ENCODE peak calls at places on chromosomes 1 and 21, in nine cellular contexts. D is IMR-90, Q is tibial nerve, G is right cardiac atrium, E is adrenal gland, L is stomach, I is A549, F is transverse colon, T is tibial artery. W is an unnamed sample.

GRCh38 chr1:157969693-157970485 is 23.6 kb upstream of the KIRREL1 start:
- DNase-seq in D (peak), Q (no peak), G (no peak), E (peak), L (no peak), I (peak), F (peak), T (no peak), W (peak)

GRCh38 chr1:206694151-206694550 is 9.4 kb downstream of the MAPKAPK2 start:
- DNase-seq in D (no peak), Q (no peak), G (no peak), E (no peak), L (no peak), I (no peak), F (no peak), T (no peak), W (no peak)

GRCh38 chr1:224513787-224514209 is 79.2 kb upstream of the WDR26 start:
- DNase-seq in D (peak), Q (peak), G (peak), E (peak), L (peak), I (peak), F (peak), T (peak), W (no peak)

GRCh38 chr21:39863111-39863510 is 4.1 kb upstream of the PCP4 start:
- DNase-seq in D (no peak), Q (no peak), G (no peak), E (no peak), L (peak), I (no peak), F (peak), T (no peak), W (no peak)

GRCh38 chr1:111789077-111789476 is 33.4 kb downstream of the DDX20 start:
- DNase-seq in D (no peak), Q (no peak), G (no peak), E (no peak), L (no peak), I (no peak), F (no peak), T (peak), W (no peak)

GRCh38 chr1:204450461-204451257 is 39.0 kb upstream of the PPP1R15B start:
- DNase-seq in D (no peak), Q (no peak), G (peak), E (no peak), L (peak), I (peak), F (peak), T (no peak), W (no peak)

GRCh38 chr1:60863131-60863530 is 219.2 kb upstream of the NFIA start:
- DNase-seq in D (no peak), Q (no peak), G (no peak), E (no peak), L (no peak), I (no peak), F (no peak), T (no peak), W (no peak)

GRCh38 chr1:75345538-75346292 is 211.5 kb downstream of the LHX8 start:
- DNase-seq in D (no peak), Q (no peak), G (no peak), E (no peak), L (no peak), I (no peak), F (no peak), T (no peak), W (no peak)

GRCh38 chr1:158930504-158930903 is 848 bp upstream of the PYHIN1 start:
- DNase-seq in D (no peak), Q (no peak), G (no peak), E (no peak), L (no peak), I (no peak), F (peak), T (no peak), W (no peak)

GRCh38 chr1:84298336-84298687 is 3.2 kb upstream of the SAMD13 start:
- DNase-seq in D (peak), Q (peak), G (peak), E (peak), L (peak), I (peak), F (peak), T (peak), W (peak)

GRCh38 chr1:102640872-102641271 is 467.4 kb downstream of the COL11A1 start:
- DNase-seq in D (no peak), Q (no peak), G (no peak), E (no peak), L (no peak), I (no peak), F (no peak), T (no peak), W (no peak)

GRCh38 chr1:98839840-98840239 is 164.8 kb downstream of the PLPPR5 start:
- DNase-seq in D (peak), Q (no peak), G (no peak), E (no peak), L (no peak), I (no peak), F (no peak), T (no peak), W (no peak)

GRCh38 chr1:59285691-59286090 is 11.2 kb upstream of the FGGY start:
- DNase-seq in D (peak), Q (no peak), G (no peak), E (no peak), L (no peak), I (no peak), F (no peak), T (no peak), W (no peak)

GRCh38 chr1:143497374-143497747 is 474.4 kb downstream of the FAM72C start:
- DNase-seq in D (no peak), Q (no peak), G (no peak), E (no peak), L (peak), I (no peak), F (no peak), T (no peak), W (no peak)

GRCh38 chr1:168340796-168341510 is 60.3 kb downstream of the TBX19 start:
- DNase-seq in D (no peak), Q (no peak), G (no peak), E (no peak), L (no peak), I (no peak), F (no peak), T (no peak), W (no peak)

GRCh38 chr1:91871994-91872393 is 14.0 kb downstream of the TGFBR3 start:
- DNase-seq in D (peak), Q (no peak), G (no peak), E (no peak), L (no peak), I (no peak), F (no peak), T (no peak), W (no peak)

GRCh38 chr1:29474845-29475244 is 238.5 kb downstream of the PTPRU start:
- DNase-seq in D (no peak), Q (no peak), G (no peak), E (no peak), L (no peak), I (no peak), F (no peak), T (no peak), W (no peak)

GRCh38 chr1:17168480-17168878 is 36.4 kb upstream of the PADI1 start:
- DNase-seq in D (peak), Q (no peak), G (no peak), E (no peak), L (no peak), I (no peak), F (no peak), T (no peak), W (no peak)

GRCh38 chr1:21262282-21263051 is 27.8 kb downstream of the ECE1 start:
- DNase-seq in D (peak), Q (peak), G (peak), E (peak), L (peak), I (peak), F (peak), T (peak), W (peak)

GRCh38 chr21:38965241-38965640 is 159.5 kb downstream of the ETS2 start:
- DNase-seq in D (peak), Q (no peak), G (no peak), E (no peak), L (no peak), I (no peak), F (no peak), T (no peak), W (no peak)

GRCh38 chr21:17925900-17926299 is 106.7 kb upstream of the C21orf91 start:
- DNase-seq in D (peak), Q (no peak), G (no peak), E (peak), L (no peak), I (no peak), F (no peak), T (no peak), W (no peak)

GRCh38 chr1:228293393-228293792 is 85.5 kb downstream of the OBSCN start:
- DNase-seq in D (no peak), Q (no peak), G (no peak), E (no peak), L (no peak), I (no peak), F (no peak), T (no peak), W (no peak)

GRCh38 chr1:87155648-87156047 is 173.0 kb upstream of the LMO4 start:
- DNase-seq in D (no peak), Q (no peak), G (no peak), E (no peak), L (no peak), I (no peak), F (no peak), T (no peak), W (no peak)

GRCh38 chr1:64839270-64839669 is 94.4 kb downstream of the RAVER2 start:
- DNase-seq in D (no peak), Q (no peak), G (no peak), E (no peak), L (no peak), I (no peak), F (no peak), T (no peak), W (no peak)

GRCh38 chr1:212916395-212917133 is 33.8 kb upstream of the VASH2 start:
- DNase-seq in D (peak), Q (no peak), G (peak), E (no peak), L (peak), I (no peak), F (peak), T (no peak), W (no peak)

GRCh38 chr1:153649867-153650235 is 8.7 kb upstream of the SNAPIN start:
- DNase-seq in D (no peak), Q (no peak), G (peak), E (no peak), L (peak), I (no peak), F (no peak), T (peak), W (no peak)
- H3K27ac ChIP-seq in D (no peak), Q (no peak), G (no peak), E (no peak), L (peak), I (no peak), F (no peak), T (no peak), W (no peak)

GRCh38 chr1:13730301-13730700 is 30.3 kb downstream of the PRDM2 start:
- DNase-seq in D (no peak), Q (no peak), G (no peak), E (no peak), L (no peak), I (no peak), F (no peak), T (no peak), W (no peak)
- H3K4me3 ChIP-seq in D (no peak), Q (no peak), G (no peak), E (no peak), L (no peak), I (no peak), F (no peak), T (no peak), W (no peak)

GRCh38 chr1:160540859-160541233 is 17.8 kb upstream of the SLAMF6 start:
- DNase-seq in D (no peak), Q (no peak), G (no peak), E (no peak), L (no peak), I (no peak), F (no peak), T (no peak), W (no peak)
- H3K27ac ChIP-seq in D (no peak), Q (no peak), G (no peak), E (no peak), L (peak), I (peak), F (peak), T (no peak), W (no peak)

DNA sequence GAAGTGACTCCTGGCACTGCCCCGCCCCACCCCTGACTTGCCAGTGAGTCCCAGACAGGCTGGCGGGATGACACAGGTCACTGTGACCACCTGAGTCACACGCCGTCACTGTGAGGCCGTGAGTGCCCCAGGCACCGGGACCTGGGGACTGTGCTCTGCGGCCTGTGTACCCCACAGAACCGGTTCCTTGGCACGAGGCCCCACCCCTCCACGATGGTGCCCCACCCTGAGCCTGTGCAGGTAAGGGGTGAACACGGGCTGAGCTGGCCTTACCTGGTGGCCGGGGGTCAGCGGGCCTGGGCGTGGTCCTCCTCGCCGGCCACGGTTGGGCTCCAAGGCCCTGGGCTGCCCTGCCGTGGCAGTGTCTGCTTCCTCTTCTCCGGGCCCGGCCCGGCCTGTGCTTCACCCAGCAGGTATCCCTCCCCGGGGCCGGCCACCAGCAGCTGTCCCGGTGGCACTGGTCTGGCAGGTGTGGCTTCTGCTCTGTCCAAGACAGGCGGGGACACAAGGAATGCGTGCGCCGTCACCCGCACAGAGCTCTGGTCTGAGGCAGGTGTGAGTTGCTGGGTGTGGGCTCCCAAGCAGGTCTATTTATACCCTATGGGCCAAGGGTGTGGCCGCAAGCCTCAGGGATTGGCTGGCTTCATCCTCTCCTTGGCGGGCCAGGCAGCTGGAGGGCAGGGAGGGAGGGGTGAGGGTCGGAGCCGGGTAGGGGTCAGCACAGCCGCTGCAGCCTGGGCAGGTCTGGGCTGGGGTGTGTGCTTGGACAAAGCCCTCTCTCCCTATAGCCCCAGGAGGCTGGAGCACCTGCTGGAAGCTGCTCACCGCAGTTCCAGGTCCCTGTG is at the start of gene RNF223:
- DNase-seq in D (no peak), Q (no peak), G (peak), E (no peak), L (peak), I (no peak), F (peak), T (no peak), W (no peak)
- H3K4me3 ChIP-seq in D (no peak), Q (no peak), G (no peak), E (no peak), L (peak), I (no peak), F (no peak), T (no peak), W (no peak)

GRCh38 chr1:192749349-192749748 is 59.5 kb upstream of the RGS2 start:
- DNase-seq in D (no peak), Q (no peak), G (no peak), E (no peak), L (no peak), I (no peak), F (no peak), T (no peak), W (no peak)
- H3K27ac ChIP-seq in D (no peak), Q (no peak), G (no peak), E (no peak), L (no peak), I (no peak), F (no peak), T (no peak), W (no peak)

DNA sequence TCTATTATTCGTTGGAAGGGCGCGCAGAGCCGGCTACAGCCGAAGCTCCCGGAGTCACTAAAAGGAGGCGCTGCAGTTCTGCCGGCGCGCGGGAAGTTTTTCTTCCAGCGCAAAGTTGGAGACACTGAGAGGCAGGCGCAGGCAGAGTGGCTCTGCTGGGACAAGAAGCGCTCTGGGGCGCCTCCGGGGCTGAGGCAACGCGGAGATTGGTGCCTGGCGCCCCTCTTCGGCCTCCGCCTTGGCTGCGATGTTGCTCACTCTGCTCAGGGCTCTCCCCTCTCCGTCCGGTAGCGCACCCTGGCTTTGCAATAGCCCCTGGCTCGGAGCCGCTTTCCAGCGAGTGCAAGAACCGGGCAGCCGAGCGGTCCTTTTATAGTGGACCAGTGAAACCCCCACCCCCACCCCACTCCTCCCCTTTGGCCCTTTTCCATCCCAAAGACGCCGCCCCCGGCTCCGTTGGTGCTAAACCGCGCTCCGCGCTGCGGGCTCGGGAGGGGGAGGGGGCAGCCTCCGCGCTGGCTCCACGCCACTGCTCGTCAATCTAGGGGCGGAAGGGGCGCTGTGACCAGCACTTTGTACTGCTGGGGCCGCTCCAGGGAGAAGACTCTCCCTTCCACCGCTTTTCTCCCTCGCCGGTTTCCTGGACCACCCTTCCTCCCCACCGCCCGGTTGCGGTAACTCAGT is at the start of gene ADAMTS1:
- DNase-seq in D (peak), Q (peak), G (peak), E (peak), L (peak), I (no peak), F (peak), T (peak), W (peak)
- H3K4me3 ChIP-seq in D (peak), Q (peak), G (peak), E (peak), L (peak), I (peak), F (peak), T (peak), W (peak)

DNA sequence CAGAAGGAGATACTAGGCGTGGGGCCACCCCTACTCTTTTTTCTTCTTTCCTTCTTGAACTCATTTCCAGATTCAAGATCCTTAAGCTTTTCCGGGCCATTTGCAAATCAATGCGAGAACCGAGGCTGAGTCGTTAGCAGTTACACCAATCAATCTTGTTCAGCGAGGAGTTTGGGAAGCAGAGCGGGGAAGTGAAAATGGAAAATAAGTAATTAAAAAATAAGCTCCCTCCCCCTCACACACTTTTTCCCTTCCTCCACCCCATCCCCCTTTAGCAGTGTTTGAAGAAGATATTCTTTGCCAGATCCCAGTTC is 1.7 kb upstream of the NEGR1 start:
- DNase-seq in D (no peak), Q (no peak), G (no peak), E (no peak), L (no peak), I (no peak), F (no peak), T (no peak), W (no peak)
- H3K27ac ChIP-seq in D (peak), Q (peak), G (peak), E (peak), L (peak), I (peak), F (peak), T (peak), W (peak)

GRCh38 chr1:109083495-109083894 is 7.1 kb upstream of the TMEM167B start:
- DNase-seq in D (no peak), Q (no peak), G (no peak), E (no peak), L (no peak), I (no peak), F (no peak), T (no peak), W (no peak)
- H3K4me3 ChIP-seq in D (no peak), Q (no peak), G (no peak), E (no peak), L (no peak), I (no peak), F (no peak), T (no peak), W (no peak)

GRCh38 chr1:26352338-26352679 is 1.6 kb downstream of the CRYBG2 start:
- DNase-seq in D (no peak), Q (no peak), G (no peak), E (no peak), L (no peak), I (no peak), F (no peak), T (no peak), W (no peak)
- H3K27ac ChIP-seq in D (no peak), Q (no peak), G (no peak), E (no peak), L (no peak), I (peak), F (no peak), T (no peak), W (no peak)

GRCh38 chr21:29082416-29082815 is 9.0 kb upstream of the CCT8 start:
- DNase-seq in D (no peak), Q (no peak), G (no peak), E (no peak), L (no peak), I (no peak), F (no peak), T (no peak), W (no peak)

GRCh38 chr21:29077651-29078090 is 4.2 kb upstream of the CCT8 start:
- DNase-seq in D (peak), Q (no peak), G (no peak), E (peak), L (no peak), I (peak), F (no peak), T (no peak), W (no peak)

GRCh38 chr21:29080454-29080930 is 7.0 kb upstream of the CCT8 start:
- DNase-seq in D (peak), Q (no peak), G (peak), E (peak), L (no peak), I (no peak), F (no peak), T (no peak), W (no peak)

GRCh38 chr21:29075706-29076447 is 2.4 kb upstream of the CCT8 start:
- DNase-seq in D (peak), Q (no peak), G (no peak), E (no peak), L (no peak), I (no peak), F (no peak), T (no peak), W (no peak)

DNA sequence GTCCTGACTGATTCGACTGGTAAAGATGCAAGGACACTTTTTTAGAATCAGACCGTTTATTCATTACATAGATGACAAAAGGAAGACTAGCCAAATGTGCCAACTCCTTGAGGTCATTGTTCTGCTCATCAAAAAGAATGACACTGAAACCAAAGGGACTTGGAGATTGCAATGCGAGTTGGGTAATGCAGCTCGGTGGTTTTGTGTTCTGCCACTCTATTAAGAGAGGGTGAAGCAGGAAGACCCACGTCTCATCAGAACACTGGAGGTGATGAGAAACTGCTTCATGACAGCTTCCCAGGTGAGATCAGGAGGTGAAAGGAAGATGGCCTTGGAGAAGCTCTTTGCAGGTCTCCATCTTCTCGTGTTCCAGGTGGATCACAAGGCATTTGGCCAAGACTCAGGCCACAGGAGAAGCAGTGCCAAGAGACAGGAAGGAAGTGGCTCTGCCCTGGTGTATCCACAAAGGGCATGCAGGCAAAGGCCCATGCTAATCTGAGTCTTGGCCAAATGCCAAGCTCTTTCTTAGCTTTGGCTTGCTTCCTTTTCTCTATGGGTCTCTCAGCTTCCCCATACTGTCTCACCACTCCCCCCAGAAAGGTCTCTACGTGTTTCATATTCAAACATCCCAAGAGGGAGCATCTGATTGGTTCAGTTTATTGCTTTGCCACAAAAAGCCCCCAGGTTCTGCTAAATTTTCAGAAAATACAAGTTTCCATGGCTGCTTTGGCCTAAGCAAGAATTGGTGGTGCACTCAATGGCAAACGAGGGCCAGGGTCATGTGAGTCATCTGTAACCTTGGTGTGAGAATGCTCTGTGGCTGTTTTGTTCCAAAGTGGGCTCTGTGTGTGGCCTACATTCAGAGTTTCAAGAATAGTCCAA is 5.7 kb upstream of the CCT8 start:
- DNase-seq in D (no peak), Q (no peak), G (no peak), E (peak), L (no peak), I (no peak), F (no peak), T (no peak), W (no peak)
- H3K4me3 ChIP-seq in D (no peak), Q (no peak), G (no peak), E (no peak), L (no peak), I (no peak), F (no peak), T (no peak), W (no peak)